ENCODE peak calls at places on chromosomes 1 and 21, in ten cellular contexts. Z is stimulated activated CD4-positive, alpha-beta T cell treated with anti-CD3 and anti-CD28 coated beads, TNF-alpha, amount 100 ng/mL, for 1 hour; X is stimulated activated CD8-positive, alpha-beta memory T cell treated with anti-CD3 and anti-CD28 coated beads, Interleukin-2, amount 100 ng/mL, for 1 hour; N is smooth muscle cell of the brain vasculature; C is GM23338; S is IMR-90; A is foreskin fibroblast; E is NCI-H510A treated with DMSO at 0.1 percent for 48 hours; T is globus pallidus; O is GM19239. U is an unnamed sample.

GRCh38 chr1:183986941-183987340 is 50.6 kb downstream of the COLGALT2 start:
- DNase-seq in E (no peak), T (no peak), N (no peak), Z (no peak), O (no peak), C (no peak), A (peak; percentile 71), S (peak; percentile 59), X (no peak), U (no peak)

GRCh38 chr1:60129916-60130315 is 56.3 kb upstream of the C1orf87 start:
- DNase-seq in A (peak; percentile 54), S (no peak), C (peak; percentile 49), N (no peak), E (no peak), Z (no peak), O (no peak), T (no peak), X (no peak), U (no peak)

GRCh38 chr1:45297604-45298356 is 28.9 kb upstream of the HPDL start:
- DNase-seq in C (no peak), A (no peak), S (no peak), T (no peak), X (no peak), E (no peak), N (no peak), Z (no peak), O (no peak), U (peak; percentile 37)

GRCh38 chr1:34612091-34612631 is 142.7 kb upstream of the GJB5 start:
- DNase-seq in N (no peak), Z (no peak), C (no peak), E (no peak), S (no peak), A (no peak), X (no peak), T (no peak), O (no peak), U (no peak)

GRCh38 chr1:61323681-61324328 is 241.4 kb downstream of the NFIA start:
- DNase-seq in O (no peak), Z (no peak), A (no peak), X (no peak), S (no peak), T (no peak), C (no peak), E (no peak), N (no peak), U (no peak)

GRCh38 chr1:163692266-163692665 is 370.5 kb downstream of the NUF2 start:
- DNase-seq in O (no peak), Z (no peak), E (no peak), T (no peak), S (no peak), X (no peak), C (no peak), A (no peak), N (no peak), U (no peak)

GRCh38 chr1:55035904-55036303 is 3.4 kb upstream of the PCSK9 start:
- DNase-seq in A (no peak), S (no peak), X (no peak), C (peak; percentile 66), O (no peak), Z (no peak), T (no peak), N (no peak), E (no peak), U (no peak)

GRCh38 chr21:25878334-25878733 is 143.6 kb downstream of the GABPA start:
- DNase-seq in S (peak; percentile 18), A (no peak), N (no peak), Z (no peak), X (no peak), O (no peak), C (no peak), T (no peak), E (no peak), U (no peak)

GRCh38 chr1:238608139-238608538 is 717.4 kb upstream of the ZP4 start:
- DNase-seq in N (no peak), C (no peak), X (no peak), E (no peak), Z (no peak), T (no peak), S (no peak), A (no peak), O (no peak), U (no peak)

GRCh38 chr1:22781483-22781882 is 70.8 kb downstream of the EPHB2 start:
- DNase-seq in O (no peak), C (no peak), X (no peak), A (no peak), E (no peak), Z (no peak), N (no peak), T (no peak), S (no peak), U (no peak)

GRCh38 chr1:112316254-112316653 is 79.8 kb upstream of the CTTNBP2NL start:
- DNase-seq in C (no peak), X (no peak), N (no peak), Z (no peak), O (no peak), A (no peak), T (no peak), E (no peak), S (no peak), U (no peak)

GRCh38 chr1:74395492-74395891 is 116.9 kb downstream of the LRRC53 start:
- DNase-seq in C (no peak), A (peak; percentile 1), X (no peak), N (no peak), T (peak; percentile 5), S (peak; percentile 72), Z (no peak), E (no peak), O (no peak), U (no peak)

GRCh38 chr1:20921285-20921684 is 134.2 kb upstream of the HP1BP3 start:
- DNase-seq in S (peak; percentile 28), E (no peak), X (no peak), N (no peak), T (no peak), Z (no peak), O (no peak), C (no peak), A (peak; percentile 19), U (no peak)

GRCh38 chr1:226424228-226425003 is 16.5 kb upstream of the PARP1 start:
- DNase-seq in Z (no peak), C (peak; percentile 42), E (peak; percentile 74), T (peak; percentile 50), O (no peak), X (no peak), N (no peak), A (peak; percentile 41), S (peak; percentile 10), U (peak; percentile 74)

GRCh38 chr1:107141491-107142369 is 891 bp downstream of the NTNG1 start:
- DNase-seq in N (no peak), S (peak; percentile 50), C (peak; percentile 73), O (no peak), Z (no peak), T (peak; percentile 55), A (peak; percentile 77), X (no peak), E (peak; percentile 83), U (peak; percentile 68)

GRCh38 chr1:225934711-225935110 is 6.3 kb downstream of the LEFTY2 start:
- DNase-seq in N (no peak), E (no peak), O (no peak), S (peak; percentile 31), Z (no peak), C (no peak), T (no peak), A (no peak), X (no peak), U (no peak)

GRCh38 chr1:40258445-40258769 is 371 bp downstream of the ZMPSTE24 start:
- DNase-seq in S (peak; percentile 23), O (no peak), E (no peak), A (no peak), T (no peak), C (peak; percentile 49), N (no peak), X (no peak), Z (no peak), U (no peak)

GRCh38 chr1:214303538-214303937 is 22.6 kb downstream of the SMYD2 start:
- DNase-seq in S (peak; percentile 44), X (no peak), E (no peak), T (no peak), Z (no peak), C (no peak), N (no peak), A (peak; percentile 28), O (no peak), U (no peak)

U was measured in pons.